ENCODE peak calls at places on chromosomes 7 and 10, in five cellular contexts. Y is body of pancreas, C is upper lobe of left lung, N is IMR-90, U is A549. K is an unnamed sample.
A peak's percentile ranks its signal among the peaks of the same experiment; 100 is the strongest.

GRCh38 chr7:113775401-113775800 is 143.4 kb downstream of the PPP1R3A start:
- ATAC-seq in Y (no peak), C (no peak), N (no peak), U (no peak), K (no peak)

GRCh38 chr7:23473848-23474097 is 3.5 kb upstream of the IGF2BP3 start:
- ATAC-seq in Y (no peak), C (no peak), N (peak; percentile 7), U (peak; percentile 61), K (no peak)

GRCh38 chr10:14584643-14585042 is 190.1 kb downstream of the FAM107B start:
- ATAC-seq in Y (no peak), C (no peak), N (no peak), U (no peak), K (no peak)

GRCh38 chr10:130495891-130496642 is 359.9 kb downstream of the GLRX3 start:
- ATAC-seq in Y (no peak), C (peak; percentile 73), N (no peak), U (peak; percentile 27), K (peak; percentile 45)

GRCh38 chr7:120170849-120171248 is 102.1 kb upstream of the KCND2 start:
- ATAC-seq in Y (no peak), C (no peak), N (no peak), U (no peak), K (peak; percentile 57)

GRCh38 chr10:50360486-50360885 is 109.2 kb upstream of the ASAH2 start:
- ATAC-seq in Y (no peak), C (no peak), N (peak; percentile 71), U (no peak), K (no peak)

GRCh38 chr7:47832105-47832715 is 116.1 kb downstream of the PKD1L1 start:
- ATAC-seq in Y (no peak), C (no peak), N (no peak), U (no peak), K (no peak)

GRCh38 chr7:1359681-1360485 is 99.4 kb downstream of the MICALL2 start:
- ATAC-seq in Y (no peak), C (no peak), N (no peak), U (no peak), K (no peak)

GRCh38 chr10:50988792-50989191 is 85.5 kb upstream of the PRKG1 start:
- ATAC-seq in Y (no peak), C (no peak), N (no peak), U (peak; percentile 21), K (no peak)

GRCh38 chr7:100682228-100682741 is 8.7 kb downstream of the GNB2 start:
- ATAC-seq in Y (no peak), C (no peak), N (peak; percentile 18), U (no peak), K (no peak)

GRCh38 chr7:55069271-55069792 is 50.5 kb downstream of the EGFR start:
- ATAC-seq in Y (no peak), C (no peak), N (no peak), U (no peak), K (no peak)

GRCh38 chr7:28013019-28013418 is 167.6 kb downstream of the JAZF1 start:
- ATAC-seq in Y (no peak), C (no peak), N (no peak), U (no peak), K (no peak)

GRCh38 chr7:50671397-50671796 is 106.2 kb upstream of the DDC start:
- ATAC-seq in Y (no peak), C (no peak), N (no peak), U (no peak), K (no peak)

GRCh38 chr10:95569368-95569767 is 8.2 kb upstream of the SORBS1 start:
- ATAC-seq in Y (no peak), C (no peak), N (no peak), U (no peak), K (no peak)

GRCh38 chr10:11330383-11331020 is 280.9 kb downstream of the USP6NL start:
- ATAC-seq in Y (no peak), C (no peak), N (no peak), U (no peak), K (no peak)

GRCh38 chr7:73330772-73331171 is 2.8 kb downstream of the FKBP6 start:
- ATAC-seq in Y (no peak), C (no peak), N (no peak), U (peak; percentile 20), K (no peak)

GRCh38 chr10:86729677-86730076 is 26.7 kb upstream of the BMPR1A start:
- ATAC-seq in Y (no peak), C (no peak), N (no peak), U (no peak), K (no peak)

GRCh38 chr10:29535778-29536459 is 98.9 kb downstream of the SVIL start:
- ATAC-seq in Y (peak; percentile 23), C (peak; percentile 84), N (peak; percentile 9), U (peak; percentile 64), K (no peak)

GRCh38 chr7:116736927-116737715 is 65.1 kb downstream of the MET start:
- ATAC-seq in Y (no peak), C (peak; percentile 86), N (no peak), U (no peak), K (no peak)

GRCh38 chr10:104109908-104110662 is 11.9 kb upstream of the SFR1 start:
- ATAC-seq in Y (no peak), C (no peak), N (peak; percentile 91), U (peak; percentile 99), K (no peak)

GRCh38 chr7:149723795-149724495 is 49.4 kb downstream of the ZNF467 start:
- ATAC-seq in Y (no peak), C (no peak), N (no peak), U (no peak), K (no peak)

GRCh38 chr10:116620423-116621400 is at the start of gene PNLIPRP2:
- ATAC-seq in Y (peak; percentile 65), C (peak; percentile 31), N (no peak), U (no peak), K (no peak)

GRCh38 chr10:43419997-43420368 is 11.0 kb upstream of the HNRNPF start:
- ATAC-seq in Y (no peak), C (no peak), N (peak; percentile 1), U (no peak), K (no peak)

GRCh38 chr10:95377950-95378349 is 87.1 kb upstream of the PDLIM1 start:
- ATAC-seq in Y (no peak), C (no peak), N (no peak), U (no peak), K (no peak)

GRCh38 chr10:46229144-46229563 is 57.6 kb upstream of the ANTXRL start:
- ATAC-seq in Y (no peak), C (no peak), N (peak; percentile 41), U (peak; percentile 66), K (no peak)

GRCh38 chr7:516606-517456 is 2.8 kb downstream of the PDGFA start:
- ATAC-seq in Y (peak; percentile 9), C (no peak), N (peak; percentile 51), U (no peak), K (peak; percentile 17)

GRCh38 chr7:219581-220150 is 27.3 kb downstream of the FAM20C start:
- ATAC-seq in Y (peak; percentile 83), C (peak; percentile 38), N (no peak), U (no peak), K (peak; percentile 29)

GRCh38 chr7:112866424-112866823 is 76.2 kb upstream of the TMEM168 start:
- ATAC-seq in Y (no peak), C (no peak), N (no peak), U (no peak), K (no peak)

GRCh38 chr10:74056081-74056818 is 58.3 kb downstream of the VCL start:
- ATAC-seq in Y (peak; percentile 78), C (peak; percentile 90), N (peak; percentile 75), U (peak; percentile 72), K (peak; percentile 49)

GRCh38 chr7:158819571-158820203 is 9.6 kb downstream of the ESYT2 start:
- ATAC-seq in Y (no peak), C (no peak), N (no peak), U (no peak), K (no peak)

GRCh38 chr10:124701881-124702656 is 42.1 kb downstream of the FAM53B start:
- ATAC-seq in Y (no peak), C (no peak), N (peak; percentile 54), U (no peak), K (peak; percentile 10)

GRCh38 chr10:85319150-85319549 is 990.8 kb downstream of the CCSER2 start:
- ATAC-seq in Y (no peak), C (no peak), N (no peak), U (no peak), K (no peak)

GRCh38 chr10:4883079-4883739 is 57.2 kb downstream of the AKR1E2 start:
- ATAC-seq in Y (no peak), C (no peak), N (peak; percentile 81), U (peak; percentile 49), K (no peak)

GRCh38 chr10:127196227-127196954 is at the start of gene INSYN2A:
- ATAC-seq in Y (peak; percentile 15), C (no peak), N (peak; percentile 77), U (peak; percentile 70), K (peak; percentile 59)

DNA sequence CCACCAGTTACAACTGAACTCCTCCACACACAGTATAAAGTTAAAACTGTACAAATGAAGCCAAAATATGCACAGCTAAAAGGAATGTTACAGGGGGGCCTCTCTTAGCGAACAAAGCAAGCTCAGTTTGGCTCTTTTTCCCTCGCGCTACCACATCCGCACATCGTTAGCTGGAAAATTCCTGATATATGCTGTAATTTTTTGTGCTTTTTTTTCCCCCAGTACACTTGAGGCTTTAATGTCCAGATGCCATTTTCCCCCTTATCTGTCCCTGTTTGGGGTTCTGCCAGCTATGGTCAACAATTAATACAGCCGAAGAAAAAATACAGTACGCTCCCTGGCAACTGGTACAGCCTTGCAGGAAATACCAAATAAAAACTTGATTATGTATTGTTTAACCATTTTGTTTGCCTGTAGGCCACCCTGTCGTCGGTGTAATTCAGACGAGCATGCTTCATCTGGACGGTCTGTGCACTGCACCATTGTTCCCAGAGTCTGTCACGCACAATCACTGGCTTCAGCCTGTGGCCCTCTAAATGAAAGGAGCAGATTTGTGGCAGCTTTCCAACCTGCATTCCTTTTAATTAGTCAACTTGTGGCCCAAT is 108.1 kb upstream of the FAM133B start:
- ATAC-seq in Y (peak; percentile 75), C (peak; percentile 68), N (peak; percentile 55), U (peak; percentile 70), K (peak; percentile 40)
- TF ChIP-seq POLR2A in Y (no peak), C (no peak), N (no peak), U (no peak), K (no peak)

GRCh38 chr7:81446212-81446611 is 323.6 kb downstream of the HGF start:
- ATAC-seq in Y (no peak), C (no peak), N (no peak), U (no peak), K (no peak)
- TF ChIP-seq POLR2A in Y (no peak), C (no peak), N (no peak), U (no peak), K (no peak)

GRCh38 chr10:87862644-87863101 is 660 bp downstream of the KLLN start:
- ATAC-seq in Y (peak; percentile 7), C (peak; percentile 4), N (peak; percentile 1), U (peak; percentile 48), K (peak; percentile 5)
- TF ChIP-seq POLR2A in Y (no peak), C (no peak), N (no peak), U (no peak), K (no peak)

DNA sequence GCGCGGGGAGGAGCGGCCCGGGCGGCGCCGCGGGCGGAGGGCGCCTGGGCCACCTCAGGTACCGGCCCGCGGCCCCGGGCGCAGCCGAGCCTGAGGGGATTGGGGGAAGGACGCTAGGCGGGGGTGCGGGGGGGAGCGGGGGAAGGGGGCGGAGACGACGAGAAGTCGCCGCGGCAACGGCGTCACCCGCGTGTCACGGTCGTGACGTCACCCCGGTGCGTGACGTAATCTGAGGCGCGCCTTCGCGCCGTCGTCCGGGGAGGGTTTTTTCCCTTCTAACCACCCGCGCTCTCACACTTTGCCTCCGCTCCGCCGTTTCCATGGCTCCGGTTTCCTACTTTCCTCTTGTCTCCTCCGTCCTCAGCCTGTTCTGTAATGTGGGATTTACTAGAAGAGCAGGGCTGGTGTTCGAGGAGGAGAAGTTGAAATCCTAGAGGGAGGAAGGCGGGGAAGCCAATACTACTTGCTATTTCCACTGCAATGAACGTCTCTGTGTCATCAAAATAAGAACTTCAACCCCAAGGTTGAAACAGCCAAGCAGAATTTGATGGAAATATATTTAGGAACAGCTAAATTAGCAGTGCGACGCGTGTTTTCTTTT is at the start of gene BRAF:
- ATAC-seq in Y (peak; percentile 82), C (peak; percentile 88), N (peak; percentile 74), U (peak; percentile 50), K (peak; percentile 90)
- TF ChIP-seq POLR2A in Y (no peak), C (no peak), N (no peak), U (peak; percentile 49), K (no peak)